ENCODE peak calls at places on chromosomes 2 and 18, in six cellular contexts. A is upper lobe of left lung, O is HepG2, U is K562, E is HCT116, J is GM12878. I is an unnamed sample.

GRCh38 chr2:197596751-197597150 is 78.6 kb downstream of the RFTN2 start:
- ATAC-seq in A (no peak), O (no peak), U (no peak), E (no peak), J (no peak), I (no peak)

GRCh38 chr2:74293191-74294065 is 49.8 kb downstream of the SLC4A5 start:
- ATAC-seq in A (peak; percentile 39), O (peak; percentile 10), U (no peak), E (no peak), J (no peak), I (no peak)

GRCh38 chr18:75208836-75209128 is 157 bp downstream of the PTGR3 start:
- ATAC-seq in A (no peak), O (peak; percentile 77), U (no peak), E (no peak), J (peak; percentile 1), I (no peak)

GRCh38 chr2:85445316-85446295 is 27.1 kb downstream of the SH2D6 start:
- ATAC-seq in A (no peak), O (peak; percentile 46), U (peak; percentile 43), E (peak; percentile 53), J (no peak), I (peak; percentile 76)

GRCh38 chr2:236221798-236222197 is 42.4 kb downstream of the ASB18 start:
- ATAC-seq in A (no peak), O (no peak), U (no peak), E (no peak), J (no peak), I (no peak)

GRCh38 chr2:9649261-9649660 is 18.5 kb upstream of the YWHAQ start:
- ATAC-seq in A (no peak), O (no peak), U (no peak), E (no peak), J (no peak), I (no peak)

GRCh38 chr2:217988840-217989204 is 14.0 kb downstream of the TNS1 start:
- ATAC-seq in A (peak; percentile 20), O (peak; percentile 15), U (no peak), E (no peak), J (peak; percentile 44), I (peak; percentile 19)

GRCh38 chr2:43240762-43241150 is 14.3 kb upstream of the ZFP36L2 start:
- ATAC-seq in A (no peak), O (peak; percentile 14), U (no peak), E (peak; percentile 42), J (peak; percentile 34), I (no peak)

GRCh38 chr2:167992258-167992657 is 255.1 kb downstream of the STK39 start:
- ATAC-seq in A (no peak), O (no peak), U (no peak), E (no peak), J (no peak), I (no peak)

GRCh38 chr2:226423498-226423960 is 376.1 kb downstream of the IRS1 start:
- ATAC-seq in A (peak; percentile 68), O (no peak), U (no peak), E (peak; percentile 57), J (peak; percentile 84), I (no peak)

GRCh38 chr2:236679906-236680305 is 110.3 kb downstream of the ACKR3 start:
- ATAC-seq in A (no peak), O (no peak), U (no peak), E (no peak), J (no peak), I (no peak)

GRCh38 chr2:151239624-151240023 is 22.0 kb downstream of the RBM43 start:
- ATAC-seq in A (no peak), O (no peak), U (peak; percentile 20), E (no peak), J (no peak), I (no peak)

GRCh38 chr2:195413944-195414343 is 243.1 kb upstream of the SLC39A10 start:
- ATAC-seq in A (no peak), O (no peak), U (peak; percentile 63), E (no peak), J (no peak), I (no peak)

GRCh38 chr2:96879545-96880040 is 9.7 kb upstream of the SEMA4C start:
- ATAC-seq in A (no peak), O (no peak), U (no peak), E (no peak), J (no peak), I (no peak)

GRCh38 chr2:45267062-45267702 is 257.9 kb upstream of the SIX2 start:
- ATAC-seq in A (no peak), O (no peak), U (no peak), E (no peak), J (no peak), I (no peak)

GRCh38 chr2:201768918-201769317 is 11.8 kb downstream of the ALS2 start:
- ATAC-seq in A (no peak), O (no peak), U (no peak), E (no peak), J (no peak), I (no peak)

GRCh38 chr2:44549099-44549471 is 187.3 kb downstream of the CAMKMT start:
- ATAC-seq in A (no peak), O (no peak), U (no peak), E (peak; percentile 65), J (no peak), I (no peak)

GRCh38 chr2:159349674-159350299 is 63.3 kb upstream of the WDSUB1 start:
- ATAC-seq in A (no peak), O (no peak), U (peak; percentile 74), E (peak; percentile 92), J (no peak), I (no peak)

GRCh38 chr18:58058720-58059119 is 14.7 kb downstream of the NEDD4L start:
- ATAC-seq in A (no peak), O (no peak), U (peak; percentile 80), E (no peak), J (no peak), I (no peak)

GRCh38 chr2:21029519-21029918 is 14.4 kb downstream of the APOB start:
- ATAC-seq in A (no peak), O (no peak), U (no peak), E (no peak), J (no peak), I (no peak)

GRCh38 chr2:109150559-109150958 is 21.6 kb downstream of the SH3RF3 start:
- ATAC-seq in A (no peak), O (no peak), U (no peak), E (no peak), J (no peak), I (no peak)

GRCh38 chr18:49949991-49950395 is 136.7 kb upstream of the ACAA2 start:
- ATAC-seq in A (no peak), O (no peak), U (no peak), E (no peak), J (peak; percentile 36), I (no peak)

GRCh38 chr2:18889565-18890332 is 300.4 kb upstream of the NT5C1B start:
- ATAC-seq in A (no peak), O (peak; percentile 93), U (no peak), E (no peak), J (no peak), I (peak; percentile 41)

GRCh38 chr2:158134655-158135054 is 33.0 kb downstream of the UPP2 start:
- ATAC-seq in A (no peak), O (peak; percentile 51), U (peak; percentile 26), E (no peak), J (no peak), I (no peak)

DNA sequence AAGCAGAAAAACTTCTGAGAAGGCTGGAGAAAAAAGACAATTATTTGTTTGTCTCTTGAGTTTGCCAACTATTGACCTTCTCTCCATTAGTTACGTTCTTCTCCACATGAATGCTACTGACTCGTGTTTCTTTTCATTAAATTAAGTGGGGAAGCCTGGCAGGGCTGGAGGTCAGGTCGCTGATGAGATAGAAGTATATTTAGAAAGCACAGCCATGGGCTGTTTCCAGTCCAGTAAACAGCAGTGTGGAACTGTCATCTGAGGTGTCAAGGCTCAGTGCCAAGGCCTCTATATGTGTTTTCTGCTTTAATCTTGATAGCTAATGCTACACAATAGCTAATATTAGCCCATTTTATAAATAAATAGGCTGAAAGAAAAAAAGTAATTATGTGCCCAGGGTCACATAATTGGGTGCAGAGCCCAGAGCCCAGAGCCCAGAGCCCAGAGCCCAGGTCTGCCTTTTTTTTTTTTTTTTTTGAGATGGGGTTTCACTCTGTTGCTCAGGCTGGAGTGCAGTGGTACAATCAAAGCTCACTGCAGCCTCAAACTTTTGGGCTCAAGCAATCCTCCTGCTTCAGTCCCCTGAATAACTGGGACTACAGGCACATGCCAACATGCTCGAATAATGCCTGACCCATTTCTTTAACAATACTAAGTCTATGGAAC is 6.3 kb downstream of the MSGN1 start:
- ATAC-seq in A (no peak), O (no peak), U (no peak), E (no peak), J (peak; percentile 84), I (no peak)
- H3K4me1 ChIP-seq in A (peaks cover 21% of the 10 kb centered on the region), O (no peaks in the 10 kb centered on the region), U (no peaks in the 10 kb centered on the region), E (no peaks in the 10 kb centered on the region), J (peaks cover 29% of the 10 kb centered on the region), I (peaks cover 9% of the 10 kb centered on the region)

GRCh38 chr2:98777076-98777475 is 46.1 kb upstream of the MGAT4A start:
- ATAC-seq in A (no peak), O (no peak), U (no peak), E (no peak), J (no peak), I (no peak)
- TF ChIP-seq POLR2A in A (no peak), O (no peak), U (no peak), E (no peak), J (no peak), I (no peak)

DNA sequence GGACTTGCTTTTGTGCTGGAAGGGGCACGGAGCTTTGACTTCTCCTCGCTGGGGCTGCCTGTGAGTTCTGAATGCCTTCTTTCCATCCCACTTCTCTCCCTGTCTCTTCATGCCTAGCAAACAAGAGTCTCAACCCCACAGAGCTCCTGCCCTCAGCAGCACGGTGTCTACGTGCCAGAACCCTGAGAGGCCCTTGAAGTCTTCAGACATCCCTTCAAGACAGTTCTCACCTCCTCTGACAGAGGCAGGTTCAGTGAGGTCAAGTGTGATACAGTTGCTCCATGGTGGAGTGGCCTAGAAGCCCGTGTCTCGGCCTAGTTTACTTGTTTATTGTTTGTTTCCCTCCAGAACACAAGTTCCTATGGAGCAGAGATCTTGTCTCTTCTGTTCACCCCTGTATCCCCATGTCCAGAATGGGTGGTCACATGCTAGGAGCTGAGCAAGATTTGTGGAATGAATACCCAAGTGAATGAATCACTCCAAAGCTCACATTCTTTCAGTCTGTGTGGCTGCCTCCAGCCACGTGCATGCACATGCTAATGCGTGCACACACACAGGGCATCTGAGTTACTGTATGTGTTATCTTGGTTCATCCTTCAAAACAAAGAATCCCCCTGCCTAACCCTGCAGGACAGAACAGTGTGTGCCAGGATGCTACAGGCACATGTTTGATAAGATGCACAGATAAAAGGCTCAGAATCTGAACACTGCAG is 391.7 kb downstream of the NBAS start:
- ATAC-seq in A (peak; percentile 66), O (no peak), U (no peak), E (peak; percentile 94), J (no peak), I (peak; percentile 81)
- TF ChIP-seq POLR2AphosphoS5 in A (peak; percentile 80), O (no peak), U (no peak), E (no peak), J (no peak), I (peak; percentile 35)

DNA sequence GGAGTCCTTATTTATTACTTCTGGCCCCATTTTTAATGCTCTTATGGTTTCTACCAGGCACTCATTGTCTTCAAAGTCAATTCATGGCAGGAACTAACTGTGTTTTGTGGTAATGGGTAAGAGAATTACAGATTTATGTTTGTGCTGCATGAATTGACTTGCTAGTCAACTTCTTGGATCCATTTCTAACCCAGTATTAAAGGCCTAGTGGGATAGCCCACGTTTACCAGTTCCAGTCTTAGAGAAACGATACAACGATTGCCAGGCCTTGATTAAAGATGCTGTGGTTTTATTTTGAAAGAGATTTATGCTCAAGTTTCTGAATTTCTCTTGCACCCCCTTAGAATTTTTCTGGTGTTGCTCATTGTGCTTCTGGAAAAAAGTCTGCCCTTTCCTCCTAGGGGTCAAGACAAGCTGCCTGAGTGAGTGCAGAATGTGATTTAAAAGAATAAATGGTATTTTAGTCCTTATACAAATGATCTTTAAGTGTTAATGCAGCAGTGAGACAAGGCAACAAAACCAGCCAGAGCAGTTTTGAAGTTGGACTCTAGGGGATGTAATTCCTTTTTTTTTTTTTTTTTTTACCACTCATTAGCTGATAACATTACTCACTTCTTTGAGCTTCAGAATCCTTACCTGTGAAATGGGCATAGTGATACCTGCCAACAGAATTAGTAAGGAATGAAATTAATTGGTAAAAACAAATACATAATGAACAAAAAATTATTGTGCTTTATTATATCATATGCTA is 101.5 kb downstream of the ARHGAP15 start:
- ATAC-seq in A (no peak), O (no peak), U (no peak), E (no peak), J (no peak), I (no peak)
- H3K4me1 ChIP-seq in A (no peaks in the 10 kb centered on the region), O (no peaks in the 10 kb centered on the region), U (no peaks in the 10 kb centered on the region), E (no peaks in the 10 kb centered on the region), J (no peaks in the 10 kb centered on the region), I (no peaks in the 10 kb centered on the region)

I was measured in gastroesophageal sphincter.